ENCODE peak calls at places on chromosomes 11 and 22, in seven cellular contexts. Y, B, R, G, K, Q and S are unnamed samples.

GRCh38 chr22:38442967-38443674 is 11.9 kb downstream of the KCNJ4 start:
- DNase-seq in B (no peak), R (no peak), Y (no peak), K (no peak), G (no peak), Q (no peak), S (no peak)

GRCh38 chr11:14443642-14444041 is 56.0 kb downstream of the COPB1 start:
- DNase-seq in K (no peak), G (no peak), R (no peak), Q (no peak), Y (no peak), B (no peak), S (peak)

GRCh38 chr11:80167766-80168165 is 726.9 kb upstream of the TENM4 start:
- DNase-seq in Y (no peak), Q (no peak), K (no peak), B (no peak), R (no peak), G (no peak), S (no peak)

GRCh38 chr22:37428649-37429586 is 1.6 kb upstream of the ELFN2 start:
- DNase-seq in Q (peak), Y (no peak), G (peak), B (peak), K (peak), R (peak), S (peak)

GRCh38 chr11:61890536-61891330 is 612 bp downstream of the FADS3 start:
- DNase-seq in Y (peak), K (no peak), G (no peak), R (peak), B (no peak), Q (no peak), S (peak)

GRCh38 chr11:85281550-85281949 is 345.6 kb downstream of the DLG2 start:
- DNase-seq in K (no peak), Q (no peak), R (no peak), Y (no peak), G (no peak), B (no peak), S (no peak)

GRCh38 chr11:47247502-47247901 is 1.1 kb downstream of the ACP2 start:
- DNase-seq in B (no peak), G (no peak), Y (no peak), R (no peak), Q (no peak), K (no peak), S (no peak)

GRCh38 chr22:28025866-28026575 is 107.0 kb upstream of the PITPNB start:
- DNase-seq in Y (no peak), G (no peak), B (no peak), K (no peak), Q (no peak), R (no peak), S (no peak)

GRCh38 chr11:59172345-59173079 is 580 bp downstream of the DTX4 start:
- DNase-seq in Q (no peak), Y (no peak), R (peak), K (peak), G (no peak), B (peak), S (peak)

GRCh38 chr11:68145120-68145866 is 24.1 kb upstream of the CHKA start:
- DNase-seq in Y (no peak), K (no peak), G (no peak), B (no peak), Q (no peak), R (no peak), S (no peak)

GRCh38 chr11:64719406-64719805 is 3.6 kb downstream of the NRXN2 start:
- DNase-seq in Y (no peak), Q (no peak), B (no peak), R (no peak), K (no peak), G (no peak), S (no peak)

GRCh38 chr11:13009921-13010736 is 1.0 kb downstream of the RASSF10 start:
- DNase-seq in Q (no peak), B (no peak), Y (peak), K (no peak), G (no peak), R (no peak), S (no peak)

GRCh38 chr11:72821920-72822799 is 7.9 kb downstream of the ATG16L2 start:
- DNase-seq in Q (peak), Y (peak), K (peak), G (peak), B (peak), R (peak), S (peak)

GRCh38 chr11:118014022-118014421 is 27.8 kb downstream of the IL10RA start:
- DNase-seq in R (no peak), K (no peak), G (no peak), Q (no peak), Y (no peak), B (no peak), S (no peak)

GRCh38 chr11:41246399-41246745 is 213.1 kb downstream of the LRRC4C start:
- DNase-seq in B (no peak), K (no peak), Y (no peak), G (no peak), Q (no peak), R (no peak), S (no peak)

GRCh38 chr11:2804701-2805387 is 80.7 kb downstream of the CDKN1C start:
- DNase-seq in Q (no peak), K (no peak), G (no peak), R (no peak), Y (no peak), B (no peak), S (peak)

GRCh38 chr11:44950625-44951472 is at the start of gene TP53I11:
- DNase-seq in G (peak), B (peak), R (peak), Y (peak), K (peak), Q (no peak), S (peak)

GRCh38 chr11:12746593-12747097 is 72.4 kb downstream of the TEAD1 start:
- DNase-seq in K (no peak), G (no peak), Q (no peak), Y (peak), R (no peak), B (peak), S (no peak)

GRCh38 chr11:9616858-9617257 is 43.4 kb downstream of the WEE1 start:
- DNase-seq in K (no peak), R (no peak), Q (no peak), G (no peak), B (no peak), Y (no peak), S (no peak)

GRCh38 chr11:47498584-47499152 is 49.7 kb upstream of the RAPSN start:
- DNase-seq in R (no peak), K (no peak), G (no peak), Q (no peak), B (no peak), Y (no peak), S (no peak)

GRCh38 chr22:36384766-36385400 is 2.9 kb downstream of the MYH9 start:
- DNase-seq in B (no peak), K (peak), Y (no peak), G (no peak), R (no peak), Q (no peak), S (no peak)

GRCh38 chr11:64343740-64344133 is 3.7 kb downstream of the CCDC88B start:
- DNase-seq in Q (no peak), B (no peak), Y (no peak), G (no peak), K (no peak), R (no peak), S (peak)

GRCh38 chr11:134126197-134126822 is 57.4 kb downstream of the JAM3 start:
- DNase-seq in R (peak), Q (no peak), Y (no peak), K (no peak), G (no peak), B (no peak), S (no peak)